ENCODE peak calls at places on chromosomes 13 and 19, in nine cellular contexts. One of them, this sample, is unnamed. For H3K4me1, the result is how much of the 10 kb centered on the place peaks cover.

GRCh38 chr13:37870895-37871550 is 1.5 kb upstream of the TRPC4 start:
- DNase-seq in tibial nerve: no peak
- DNase-seq in prostate gland: no peak
- DNase-seq in suprapubic skin: no peak
- DNase-seq in IMR-90: peak
- DNase-seq in spleen: no peak
- DNase-seq in body of pancreas: no peak
- DNase-seq in stomach: no peak
- DNase-seq in A549: no peak
- DNase-seq in this sample: peak

GRCh38 chr13:98890186-98890585 is 87.7 kb downstream of the DOCK9 start:
- DNase-seq in tibial nerve: peak
- DNase-seq in prostate gland: peak
- DNase-seq in suprapubic skin: peak
- DNase-seq in IMR-90: peak
- DNase-seq in spleen: no peak
- DNase-seq in body of pancreas: no peak
- DNase-seq in stomach: no peak
- DNase-seq in A549: no peak
- DNase-seq in this sample: peak

GRCh38 chr13:42707596-42707995 is 73.8 kb upstream of the FAM216B start:
- DNase-seq in tibial nerve: no peak
- DNase-seq in prostate gland: no peak
- DNase-seq in suprapubic skin: no peak
- DNase-seq in IMR-90: peak
- DNase-seq in spleen: no peak
- DNase-seq in body of pancreas: no peak
- DNase-seq in stomach: no peak
- DNase-seq in A549: no peak
- DNase-seq in this sample: peak

GRCh38 chr13:26895808-26896466 is 135.4 kb upstream of the GPR12 start:
- DNase-seq in tibial nerve: no peak
- DNase-seq in prostate gland: no peak
- DNase-seq in suprapubic skin: no peak
- DNase-seq in IMR-90: no peak
- DNase-seq in spleen: no peak
- DNase-seq in body of pancreas: no peak
- DNase-seq in stomach: no peak
- DNase-seq in A549: no peak
- DNase-seq in this sample: no peak

GRCh38 chr13:64553411-64554129 is 2676.6 kb downstream of the PCDH9 start:
- DNase-seq in tibial nerve: no peak
- DNase-seq in prostate gland: no peak
- DNase-seq in suprapubic skin: no peak
- DNase-seq in IMR-90: peak
- DNase-seq in spleen: no peak
- DNase-seq in body of pancreas: no peak
- DNase-seq in stomach: no peak
- DNase-seq in A549: no peak
- DNase-seq in this sample: peak

GRCh38 chr19:3084943-3085342 is 9.2 kb upstream of the GNA11 start:
- DNase-seq in tibial nerve: no peak
- DNase-seq in prostate gland: no peak
- DNase-seq in suprapubic skin: no peak
- DNase-seq in IMR-90: no peak
- DNase-seq in spleen: no peak
- DNase-seq in body of pancreas: no peak
- DNase-seq in stomach: peak
- DNase-seq in A549: no peak
- DNase-seq in this sample: no peak

GRCh38 chr19:42076375-42076944 is 494 bp downstream of the ZNF574 start:
- DNase-seq in tibial nerve: peak
- DNase-seq in prostate gland: no peak
- DNase-seq in suprapubic skin: peak
- DNase-seq in IMR-90: no peak
- DNase-seq in spleen: no peak
- DNase-seq in body of pancreas: no peak
- DNase-seq in stomach: no peak
- DNase-seq in A549: peak
- DNase-seq in this sample: no peak

GRCh38 chr19:18859676-18860301 is 28.0 kb downstream of the UPF1 start:
- DNase-seq in tibial nerve: no peak
- DNase-seq in prostate gland: no peak
- DNase-seq in suprapubic skin: no peak
- DNase-seq in IMR-90: no peak
- DNase-seq in spleen: peak
- DNase-seq in body of pancreas: no peak
- DNase-seq in stomach: no peak
- DNase-seq in A549: no peak
- DNase-seq in this sample: no peak

GRCh38 chr13:93180376-93180966 is 46.1 kb upstream of the GPC6 start:
- DNase-seq in tibial nerve: no peak
- DNase-seq in prostate gland: no peak
- DNase-seq in suprapubic skin: no peak
- DNase-seq in IMR-90: peak
- DNase-seq in spleen: no peak
- DNase-seq in body of pancreas: no peak
- DNase-seq in stomach: no peak
- DNase-seq in A549: no peak
- DNase-seq in this sample: peak

GRCh38 chr19:45496349-45496953 is 396 bp downstream of the RTN2 start:
- DNase-seq in tibial nerve: no peak
- DNase-seq in prostate gland: no peak
- DNase-seq in suprapubic skin: peak
- DNase-seq in IMR-90: no peak
- DNase-seq in spleen: peak
- DNase-seq in body of pancreas: peak
- DNase-seq in stomach: no peak
- DNase-seq in A549: no peak
- DNase-seq in this sample: no peak

GRCh38 chr13:44818428-44818827 is 170.8 kb downstream of the NUFIP1 start:
- DNase-seq in tibial nerve: no peak
- DNase-seq in prostate gland: no peak
- DNase-seq in suprapubic skin: no peak
- DNase-seq in IMR-90: peak
- DNase-seq in spleen: no peak
- DNase-seq in body of pancreas: peak
- DNase-seq in stomach: no peak
- DNase-seq in A549: no peak
- DNase-seq in this sample: peak

GRCh38 chr19:2527171-2527570 is 51.2 kb downstream of the GADD45B start:
- DNase-seq in tibial nerve: no peak
- DNase-seq in prostate gland: no peak
- DNase-seq in suprapubic skin: no peak
- DNase-seq in IMR-90: no peak
- DNase-seq in spleen: no peak
- DNase-seq in body of pancreas: no peak
- DNase-seq in stomach: no peak
- DNase-seq in A549: no peak
- DNase-seq in this sample: no peak

GRCh38 chr19:35038623-35039512 is 2.7 kb upstream of the HPN start:
- DNase-seq in tibial nerve: no peak
- DNase-seq in prostate gland: no peak
- DNase-seq in suprapubic skin: no peak
- DNase-seq in IMR-90: no peak
- DNase-seq in spleen: no peak
- DNase-seq in body of pancreas: no peak
- DNase-seq in stomach: no peak
- DNase-seq in A549: no peak
- DNase-seq in this sample: no peak

GRCh38 chr19:8517551-8518442 is 3.8 kb upstream of the ZNF414 start:
- DNase-seq in tibial nerve: no peak
- DNase-seq in prostate gland: no peak
- DNase-seq in suprapubic skin: no peak
- DNase-seq in IMR-90: no peak
- DNase-seq in spleen: peak
- DNase-seq in body of pancreas: no peak
- DNase-seq in stomach: no peak
- DNase-seq in A549: no peak
- DNase-seq in this sample: no peak

GRCh38 chr13:77898097-77898496 is 20.5 kb downstream of the EDNRB start:
- DNase-seq in tibial nerve: no peak
- DNase-seq in prostate gland: no peak
- DNase-seq in suprapubic skin: no peak
- DNase-seq in IMR-90: peak
- DNase-seq in spleen: no peak
- DNase-seq in body of pancreas: no peak
- DNase-seq in stomach: no peak
- DNase-seq in A549: no peak
- DNase-seq in this sample: no peak

GRCh38 chr19:8120636-8121480 is 28.5 kb downstream of the FBN3 start:
- DNase-seq in tibial nerve: no peak
- DNase-seq in prostate gland: no peak
- DNase-seq in suprapubic skin: no peak
- DNase-seq in IMR-90: no peak
- DNase-seq in spleen: no peak
- DNase-seq in body of pancreas: no peak
- DNase-seq in stomach: no peak
- DNase-seq in A549: no peak
- DNase-seq in this sample: no peak

GRCh38 chr13:91139232-91139631 is 208.3 kb upstream of the MIR17HG start:
- DNase-seq in tibial nerve: no peak
- DNase-seq in prostate gland: no peak
- DNase-seq in suprapubic skin: no peak
- DNase-seq in IMR-90: no peak
- DNase-seq in spleen: no peak
- DNase-seq in body of pancreas: no peak
- DNase-seq in stomach: no peak
- DNase-seq in A549: no peak
- DNase-seq in this sample: no peak

GRCh38 chr13:100511422-100511821 is 77.2 kb downstream of the GGACT start:
- DNase-seq in tibial nerve: no peak
- DNase-seq in prostate gland: no peak
- DNase-seq in suprapubic skin: no peak
- DNase-seq in IMR-90: no peak
- DNase-seq in spleen: no peak
- DNase-seq in body of pancreas: no peak
- DNase-seq in stomach: no peak
- DNase-seq in A549: no peak
- DNase-seq in this sample: no peak
- H3K4me1 ChIP-seq in tibial nerve: under half
- H3K4me1 ChIP-seq in prostate gland: under half
- H3K4me1 ChIP-seq in suprapubic skin: under half
- H3K4me1 ChIP-seq in IMR-90: under half
- H3K4me1 ChIP-seq in spleen: under half
- H3K4me1 ChIP-seq in body of pancreas: under half
- H3K4me1 ChIP-seq in stomach: under half
- H3K4me1 ChIP-seq in A549: under half
- H3K4me1 ChIP-seq in this sample: under half

GRCh38 chr19:6744381-6745288 is 5.2 kb downstream of the TRIP10 start:
- DNase-seq in tibial nerve: peak
- DNase-seq in prostate gland: peak
- DNase-seq in suprapubic skin: peak
- DNase-seq in IMR-90: peak
- DNase-seq in spleen: no peak
- DNase-seq in body of pancreas: peak
- DNase-seq in stomach: peak
- DNase-seq in A549: peak
- DNase-seq in this sample: peak
- H3K27ac ChIP-seq in tibial nerve: peak
- H3K27ac ChIP-seq in prostate gland: peak
- H3K27ac ChIP-seq in suprapubic skin: peak
- H3K27ac ChIP-seq in IMR-90: peak
- H3K27ac ChIP-seq in spleen: peak
- H3K27ac ChIP-seq in body of pancreas: peak
- H3K27ac ChIP-seq in stomach: peak
- H3K27ac ChIP-seq in A549: peak
- H3K27ac ChIP-seq in this sample: peak

GRCh38 chr19:10491472-10492047 is 11.6 kb downstream of the KEAP1 start:
- DNase-seq in tibial nerve: no peak
- DNase-seq in prostate gland: no peak
- DNase-seq in suprapubic skin: no peak
- DNase-seq in IMR-90: no peak
- DNase-seq in spleen: no peak
- DNase-seq in body of pancreas: no peak
- DNase-seq in stomach: no peak
- DNase-seq in A549: no peak
- DNase-seq in this sample: no peak

DNA sequence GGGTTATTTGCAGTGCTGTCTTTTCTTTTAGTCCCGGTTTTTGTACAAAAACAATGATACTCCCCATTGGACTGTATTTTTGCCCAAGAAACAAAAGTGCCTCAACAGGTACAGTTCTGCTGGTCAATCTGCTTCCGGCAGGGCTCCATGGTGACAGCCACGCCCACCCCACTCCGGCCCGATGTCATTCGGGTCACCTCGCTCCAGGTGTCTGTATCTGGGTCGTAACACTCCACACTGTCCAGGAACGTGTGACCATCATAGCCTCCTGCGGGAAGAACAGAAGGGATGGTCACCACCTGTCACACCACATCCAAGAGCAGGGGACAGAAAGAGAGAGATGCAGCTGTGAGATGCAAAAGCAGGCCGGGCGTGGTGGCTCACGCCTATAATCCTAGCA is 16.6 kb downstream of the KEAP1 start:
- DNase-seq in tibial nerve: no peak
- DNase-seq in prostate gland: no peak
- DNase-seq in suprapubic skin: no peak
- DNase-seq in IMR-90: no peak
- DNase-seq in spleen: no peak
- DNase-seq in body of pancreas: no peak
- DNase-seq in stomach: no peak
- DNase-seq in A549: no peak
- DNase-seq in this sample: no peak
- TF ChIP-seq CTCF in tibial nerve: no peak
- TF ChIP-seq CTCF in prostate gland: no peak
- TF ChIP-seq CTCF in suprapubic skin: no peak
- TF ChIP-seq CTCF in IMR-90: no peak
- TF ChIP-seq CTCF in spleen: no peak
- TF ChIP-seq CTCF in body of pancreas: no peak
- TF ChIP-seq CTCF in stomach: no peak
- TF ChIP-seq CTCF in A549: no peak
- TF ChIP-seq CTCF in this sample: no peak

GRCh38 chr19:12139885-12140544 is at the start of gene ZNF20:
- DNase-seq in tibial nerve: peak
- DNase-seq in prostate gland: peak
- DNase-seq in suprapubic skin: peak
- DNase-seq in IMR-90: peak
- DNase-seq in spleen: peak
- DNase-seq in body of pancreas: peak
- DNase-seq in stomach: peak
- DNase-seq in A549: no peak
- DNase-seq in this sample: peak

GRCh38 chr19:12139309-12139708 is 841 bp downstream of the ZNF20 start:
- DNase-seq in tibial nerve: no peak
- DNase-seq in prostate gland: no peak
- DNase-seq in suprapubic skin: no peak
- DNase-seq in IMR-90: peak
- DNase-seq in spleen: no peak
- DNase-seq in body of pancreas: no peak
- DNase-seq in stomach: no peak
- DNase-seq in A549: no peak
- DNase-seq in this sample: no peak

GRCh38 chr19:12140545-12141404 is 625 bp upstream of the ZNF20 start:
- DNase-seq in tibial nerve: peak
- DNase-seq in prostate gland: peak
- DNase-seq in suprapubic skin: peak
- DNase-seq in IMR-90: peak
- DNase-seq in spleen: peak
- DNase-seq in body of pancreas: peak
- DNase-seq in stomach: peak
- DNase-seq in A549: no peak
- DNase-seq in this sample: no peak

GRCh38 chr19:12137541-12137940 is 2.6 kb downstream of the ZNF20 start:
- DNase-seq in tibial nerve: no peak
- DNase-seq in prostate gland: no peak
- DNase-seq in suprapubic skin: no peak
- DNase-seq in IMR-90: no peak
- DNase-seq in spleen: no peak
- DNase-seq in body of pancreas: no peak
- DNase-seq in stomach: no peak
- DNase-seq in A549: no peak
- DNase-seq in this sample: no peak

GRCh38 chr19:12141405-12141736 is 1.2 kb upstream of the ZNF20 start:
- DNase-seq in tibial nerve: no peak
- DNase-seq in prostate gland: no peak
- DNase-seq in suprapubic skin: no peak
- DNase-seq in IMR-90: no peak
- DNase-seq in spleen: no peak
- DNase-seq in body of pancreas: no peak
- DNase-seq in stomach: no peak
- DNase-seq in A549: no peak
- DNase-seq in this sample: no peak
- H3K4me1 ChIP-seq in tibial nerve: under half
- H3K4me1 ChIP-seq in prostate gland: under half
- H3K4me1 ChIP-seq in suprapubic skin: under half
- H3K4me1 ChIP-seq in IMR-90: under half
- H3K4me1 ChIP-seq in spleen: under half
- H3K4me1 ChIP-seq in body of pancreas: under half
- H3K4me1 ChIP-seq in stomach: under half
- H3K4me1 ChIP-seq in A549: under half
- H3K4me1 ChIP-seq in this sample: under half